ENCODE peak calls at places on chromosomes 13 and 19, in five cellular contexts. Z is Peyer's patch, J is fibroblast of lung, M is breast epithelium, Y is endothelial cell of umbilical vein. R is an unnamed sample. For H3K27me3, the result is how much of the 10 kb centered on the place peaks cover.

GRCh38 chr13:46172531-46172991 is 9.4 kb downstream of the LCP1 start:
- DNase-seq in J (no peak), Z (peak), Y (no peak), M (no peak), R (no peak)

GRCh38 chr19:709196-709964 is 645 bp downstream of the PALM start:
- DNase-seq in J (no peak), M (no peak), Y (no peak), Z (no peak), R (no peak)

GRCh38 chr13:101892296-101892695 is 439.8 kb downstream of the ITGBL1 start:
- DNase-seq in M (no peak), Z (no peak), J (no peak), Y (no peak), R (no peak)

GRCh38 chr13:112755331-112755730 is 65.5 kb downstream of the ATP11A start:
- DNase-seq in M (no peak), Y (no peak), J (no peak), Z (no peak), R (no peak)

GRCh38 chr13:65582160-65582559 is 1648.0 kb downstream of the PCDH9 start:
- DNase-seq in M (no peak), Y (no peak), J (no peak), Z (no peak), R (no peak)

GRCh38 chr13:83815598-83815997 is 66.7 kb downstream of the SLITRK1 start:
- DNase-seq in M (no peak), J (no peak), Z (no peak), Y (no peak), R (no peak)

GRCh38 chr13:81986308-81986707 is 1645.4 kb upstream of the SPRY2 start:
- DNase-seq in M (no peak), Z (no peak), Y (no peak), J (no peak), R (no peak)

GRCh38 chr13:57633950-57634828 is 2.6 kb downstream of the PCDH17 start:
- DNase-seq in M (no peak), Z (no peak), Y (peak), J (no peak), R (no peak)

GRCh38 chr13:109402976-109403375 is 383.4 kb downstream of the IRS2 start:
- DNase-seq in J (peak), Y (no peak), M (no peak), Z (no peak), R (no peak)

GRCh38 chr19:18225355-18225701 is 910 bp downstream of the PDE4C start:
- DNase-seq in J (no peak), M (no peak), Y (no peak), Z (no peak), R (no peak)

GRCh38 chr19:31066385-31066784 is 282.9 kb downstream of the TSHZ3 start:
- DNase-seq in J (peak), M (no peak), Z (no peak), Y (no peak), R (no peak)

GRCh38 chr13:102658678-102659077 is 36.2 kb downstream of the METTL21C start:
- DNase-seq in Z (no peak), J (peak), M (no peak), Y (no peak), R (peak)

GRCh38 chr19:43776285-43776684 is 4.5 kb downstream of the KCNN4 start:
- DNase-seq in Y (no peak), M (no peak), Z (no peak), J (no peak), R (no peak)

GRCh38 chr19:31491246-31491645 is 142.0 kb upstream of the TSHZ3 start:
- DNase-seq in J (no peak), Y (no peak), M (no peak), Z (no peak), R (no peak)

GRCh38 chr13:21435710-21436151 is 23.4 kb downstream of the ZDHHC20 start:
- DNase-seq in M (no peak), Z (peak), J (peak), Y (peak), R (peak)

GRCh38 chr13:74132768-74133656 is 1.2 kb downstream of the KLF12 start:
- DNase-seq in Z (peak), M (no peak), Y (peak), J (peak), R (peak)

GRCh38 chr19:39936020-39936419 is 1.6 kb upstream of the FCGBP start:
- DNase-seq in Z (no peak), M (no peak), J (no peak), Y (no peak), R (no peak)

GRCh38 chr19:17404015-17404414 is 1.4 kb downstream of the BST2 start:
- DNase-seq in J (no peak), M (no peak), Z (no peak), Y (no peak), R (no peak)

GRCh38 chr13:45542391-45542790 is 73.1 kb downstream of the ERICH6B start:
- DNase-seq in M (no peak), Y (no peak), Z (no peak), J (no peak), R (no peak)

GRCh38 chr13:82751221-82751620 is 1131.1 kb downstream of the SLITRK1 start:
- DNase-seq in J (peak), M (no peak), Z (no peak), Y (no peak), R (no peak)

GRCh38 chr19:42201489-42202289 is 15.8 kb downstream of the DEDD2 start:
- DNase-seq in Y (no peak), J (no peak), Z (peak), M (no peak), R (peak)

GRCh38 chr19:42198676-42199439 is 18.6 kb downstream of the DEDD2 start:
- DNase-seq in Z (peak), Y (no peak), M (no peak), J (no peak), R (no peak)

GRCh38 chr19:42200116-42200740 is 17.2 kb downstream of the DEDD2 start:
- DNase-seq in M (no peak), J (no peak), Z (no peak), Y (no peak), R (no peak)

GRCh38 chr19:42197375-42197817 is 20.1 kb downstream of the DEDD2 start:
- DNase-seq in J (no peak), Z (peak), M (no peak), Y (no peak), R (peak)

GRCh38 chr19:42199440-42200115 is 17.9 kb downstream of the DEDD2 start:
- DNase-seq in J (no peak), M (no peak), Y (no peak), Z (peak), R (peak)
- TF ChIP-seq CTCF in J (no peak), M (no peak), Y (no peak), Z (no peak), R (no peak)

GRCh38 chr19:46408611-46409039 is 4.7 kb downstream of the CCDC8 start:
- DNase-seq in M (no peak), Z (peak), Y (no peak), J (peak), R (peak)
- H3K27me3 ChIP-seq in M (under half), Z (under half), Y (half or more), J (under half), R (half or more)

GRCh38 chr19:4077800-4078683 is 11.3 kb upstream of the ZBTB7A start:
- DNase-seq in Y (peak), Z (peak), M (peak), J (peak), R (peak)
- H3K4me3 ChIP-seq in Y (peak), Z (peak), M (peak), J (peak), R (peak)

GRCh38 chr13:51999525-51999924 is 11.7 kb downstream of the ATP7B start:
- DNase-seq in M (peak), J (peak), Y (no peak), Z (no peak), R (peak)
- TF ChIP-seq CTCF in M (no peak), J (no peak), Y (no peak), Z (no peak), R (no peak)

GRCh38 chr13:77696863-77697207 is 652 bp upstream of the SLAIN1 start:
- DNase-seq in M (no peak), J (no peak), Y (peak), Z (no peak), R (no peak)
- H3K27me3 ChIP-seq in M (under half), J (under half), Y (under half), Z (under half), R (under half)

DNA sequence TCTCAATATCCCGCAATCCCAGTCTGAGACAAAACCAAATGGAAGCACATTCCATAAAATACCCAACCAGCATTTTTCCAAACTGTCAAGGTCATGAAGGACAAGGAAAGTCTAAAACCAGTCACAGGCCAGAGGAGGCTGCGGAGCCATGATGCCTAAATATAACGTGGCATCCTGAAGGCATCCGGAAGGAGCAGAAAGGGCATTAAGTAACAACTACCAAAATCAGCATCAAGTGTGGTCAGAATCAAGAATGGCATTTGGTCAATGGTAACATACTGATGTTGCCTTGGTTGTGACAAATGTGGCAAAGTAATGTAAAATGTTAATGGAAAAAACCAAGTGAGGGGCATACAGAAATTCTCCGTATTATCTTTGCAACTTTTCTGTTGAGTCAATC is 3.5 kb upstream of the ATF5 start:
- DNase-seq in Y (no peak), M (no peak), J (no peak), Z (no peak), R (no peak)
- H3K4me3 ChIP-seq in Y (no peak), M (no peak), J (no peak), Z (no peak), R (no peak)

GRCh38 chr13:61286148-61286745 is 129.4 kb downstream of the PCDH20 start:
- DNase-seq in Y (no peak), J (no peak), M (no peak), Z (no peak), R (no peak)
- TF ChIP-seq CTCF in Y (no peak), J (no peak), M (no peak), Z (no peak), R (no peak)